ENCODE peak calls at places on chromosomes 3 and 15, in ten cellular contexts. G is cardiac muscle cell, P is AG10803, H is heart left ventricle, L is WTC11, W is AG04449, S is tibial nerve, N is A549, E is GM10248, Q is ovary. Y is an unnamed sample.

GRCh38 chr15:76057332-76058000 is 2.3 kb upstream of the TMEM266 start:
- DNase-seq in G (peak), W (no peak), N (peak), L (peak), E (peak), Q (no peak), H (no peak), S (no peak), P (peak), Y (no peak)

GRCh38 chr3:18228060-18228459 is 197.1 kb downstream of the SATB1 start:
- DNase-seq in H (no peak), E (no peak), P (no peak), L (no peak), W (no peak), S (no peak), Q (no peak), G (no peak), N (no peak), Y (no peak)

GRCh38 chr3:177602601-177603136 is 405.4 kb upstream of the TBL1XR1 start:
- DNase-seq in G (no peak), E (no peak), Q (no peak), L (no peak), P (no peak), H (no peak), S (no peak), N (no peak), W (no peak), Y (no peak)

GRCh38 chr15:48358229-48358641 is 27.0 kb downstream of the DUT start:
- DNase-seq in E (peak), N (no peak), P (peak), W (no peak), G (peak), L (no peak), H (no peak), S (no peak), Q (no peak), Y (no peak)

GRCh38 chr15:84586641-84587160 is 14.1 kb upstream of the ZSCAN2 start:
- DNase-seq in P (peak), W (no peak), L (no peak), Q (no peak), H (no peak), S (no peak), N (no peak), E (no peak), G (no peak), Y (no peak)

GRCh38 chr3:52236424-52236886 is 2.5 kb downstream of the TWF2 start:
- DNase-seq in W (no peak), P (no peak), Q (peak), S (no peak), H (no peak), G (no peak), N (no peak), L (no peak), E (no peak), Y (no peak)

GRCh38 chr15:49134683-49135341 is 20.6 kb downstream of the COPS2 start:
- DNase-seq in W (no peak), Q (no peak), G (no peak), P (peak), H (no peak), N (no peak), L (no peak), S (no peak), E (no peak), Y (no peak)

GRCh38 chr15:95559875-95560394 is 770.6 kb upstream of the NR2F2 start:
- DNase-seq in N (peak), E (no peak), W (peak), L (no peak), H (no peak), S (no peak), Q (no peak), P (peak), G (no peak), Y (peak)

GRCh38 chr3:28104896-28105554 is 136.4 kb upstream of the CMC1 start:
- DNase-seq in H (no peak), L (no peak), G (no peak), W (no peak), N (no peak), E (no peak), P (no peak), Q (no peak), S (no peak), Y (no peak)

GRCh38 chr3:13571831-13572750 is 23.2 kb downstream of the FBLN2 start:
- DNase-seq in S (no peak), P (no peak), L (no peak), G (no peak), N (no peak), Q (no peak), H (no peak), E (no peak), W (no peak), Y (no peak)

GRCh38 chr3:46607603-46608028 is 4.7 kb upstream of the FAM240A start:
- DNase-seq in Q (no peak), P (peak), L (peak), N (no peak), E (no peak), W (no peak), G (no peak), S (no peak), H (no peak), Y (no peak)

GRCh38 chr3:174862666-174863065 is 3.5 kb downstream of the NAALADL2 start:
- DNase-seq in Q (no peak), L (no peak), E (no peak), G (peak), S (no peak), H (no peak), P (peak), W (no peak), N (no peak), Y (no peak)

GRCh38 chr15:25186411-25186810 is 231.6 kb downstream of the SNRPN start:
- DNase-seq in E (no peak), S (no peak), L (no peak), W (no peak), Q (no peak), G (no peak), P (no peak), H (peak), N (no peak), Y (no peak)

GRCh38 chr15:59993041-59993750 is 10.9 kb upstream of the FOXB1 start:
- DNase-seq in N (no peak), E (no peak), G (no peak), S (no peak), Q (no peak), P (no peak), W (no peak), L (no peak), H (no peak), Y (no peak)

GRCh38 chr3:197908957-197909701 is 40.9 kb upstream of the RPL35A start:
- DNase-seq in Q (no peak), L (no peak), S (no peak), W (no peak), E (no peak), G (no peak), H (no peak), P (peak), N (no peak), Y (no peak)

GRCh38 chr15:34496616-34497015 is 59.0 kb upstream of the GOLGA8A start:
- DNase-seq in Q (no peak), S (no peak), W (no peak), N (no peak), E (no peak), G (no peak), L (no peak), P (no peak), H (no peak), Y (no peak)

GRCh38 chr3:62723636-62724217 is 151.5 kb downstream of the CADPS start:
- DNase-seq in P (no peak), N (no peak), E (no peak), L (peak), S (no peak), W (no peak), H (no peak), Q (no peak), G (peak), Y (no peak)

GRCh38 chr3:183837390-183837789 is 12.0 kb upstream of the MAP6D1 start:
- DNase-seq in E (no peak), G (no peak), S (no peak), H (no peak), L (no peak), Q (no peak), N (no peak), W (no peak), P (no peak), Y (no peak)

GRCh38 chr3:137524751-137525150 is 239.4 kb upstream of the SOX14 start:
- DNase-seq in L (no peak), E (no peak), S (no peak), N (no peak), W (no peak), G (no peak), H (no peak), Q (no peak), P (no peak), Y (no peak)

GRCh38 chr15:99321477-99321876 is 70.2 kb downstream of the LRRC28 start:
- DNase-seq in H (no peak), L (no peak), P (no peak), N (no peak), Q (no peak), E (no peak), G (no peak), W (no peak), S (no peak), Y (no peak)

GRCh38 chr3:175965036-175965435 is 1105.9 kb downstream of the NAALADL2 start:
- DNase-seq in W (peak), H (no peak), S (no peak), E (no peak), Q (no peak), L (no peak), N (no peak), G (no peak), P (no peak), Y (no peak)

GRCh38 chr15:76328106-76328696 is 8.4 kb upstream of the ISL2 start:
- DNase-seq in E (no peak), H (peak), N (no peak), P (no peak), L (no peak), Q (no peak), S (no peak), W (no peak), G (no peak), Y (no peak)

GRCh38 chr3:170751894-170752283 is 118.1 kb downstream of the RPL22L1 start:
- DNase-seq in N (no peak), H (no peak), P (no peak), Q (no peak), L (no peak), G (no peak), E (no peak), S (no peak), W (no peak), Y (no peak)

GRCh38 chr3:147361671-147362420 is 44.5 kb downstream of the ZIC4 start:
- DNase-seq in L (peak), S (no peak), H (peak), N (no peak), Q (no peak), E (peak), W (no peak), G (no peak), P (no peak), Y (no peak)

GRCh38 chr15:99628374-99629001 is 62.7 kb downstream of the MEF2A start:
- DNase-seq in L (no peak), S (no peak), N (no peak), G (no peak), W (no peak), Q (no peak), H (no peak), P (no peak), E (no peak), Y (no peak)

GRCh38 chr15:58293622-58294550 is 137.9 kb upstream of the LIPC start:
- DNase-seq in W (no peak), Q (no peak), P (no peak), E (no peak), S (no peak), L (no peak), G (no peak), N (no peak), H (no peak), Y (no peak)

GRCh38 chr15:38745136-38745535 is 180.5 kb upstream of the RASGRP1 start:
- DNase-seq in S (no peak), E (no peak), H (no peak), W (no peak), G (no peak), N (no peak), L (no peak), P (peak), Q (no peak), Y (no peak)

GRCh38 chr3:150733936-150734794 is 28.8 kb downstream of the SIAH2 start:
- DNase-seq in P (no peak), Q (no peak), H (no peak), W (no peak), N (no peak), L (no peak), E (no peak), G (no peak), S (no peak), Y (no peak)

GRCh38 chr3:154981201-154981600 is 98.9 kb upstream of the MME start:
- DNase-seq in P (peak), Q (no peak), H (no peak), L (no peak), S (no peak), N (no peak), G (no peak), E (no peak), W (peak), Y (no peak)

GRCh38 chr3:172707967-172708366 is 2.9 kb downstream of the NCEH1 start:
- DNase-seq in W (no peak), Q (no peak), H (no peak), L (no peak), N (no peak), G (no peak), E (no peak), S (no peak), P (peak), Y (no peak)

GRCh38 chr15:48191574-48192225 is at the start of gene CTXN2:
- DNase-seq in E (no peak), P (no peak), H (no peak), W (no peak), G (peak), S (no peak), L (no peak), Q (no peak), N (no peak), Y (no peak)

GRCh38 chr3:109257269-109257668 is 59.0 kb downstream of the DPPA2 start:
- DNase-seq in S (no peak), H (no peak), Q (no peak), G (no peak), P (peak), N (no peak), E (no peak), W (no peak), L (no peak), Y (peak)

GRCh38 chr15:40278026-40278425 is 4.8 kb downstream of the ANKRD63 start:
- DNase-seq in H (no peak), E (no peak), Q (no peak), N (no peak), S (no peak), G (no peak), L (no peak), P (no peak), W (no peak), Y (no peak)

GRCh38 chr15:98674336-98674735 is 26.0 kb downstream of the IGF1R start:
- DNase-seq in E (no peak), G (no peak), S (no peak), W (no peak), L (no peak), Q (no peak), P (no peak), N (no peak), H (no peak), Y (no peak)

DNA sequence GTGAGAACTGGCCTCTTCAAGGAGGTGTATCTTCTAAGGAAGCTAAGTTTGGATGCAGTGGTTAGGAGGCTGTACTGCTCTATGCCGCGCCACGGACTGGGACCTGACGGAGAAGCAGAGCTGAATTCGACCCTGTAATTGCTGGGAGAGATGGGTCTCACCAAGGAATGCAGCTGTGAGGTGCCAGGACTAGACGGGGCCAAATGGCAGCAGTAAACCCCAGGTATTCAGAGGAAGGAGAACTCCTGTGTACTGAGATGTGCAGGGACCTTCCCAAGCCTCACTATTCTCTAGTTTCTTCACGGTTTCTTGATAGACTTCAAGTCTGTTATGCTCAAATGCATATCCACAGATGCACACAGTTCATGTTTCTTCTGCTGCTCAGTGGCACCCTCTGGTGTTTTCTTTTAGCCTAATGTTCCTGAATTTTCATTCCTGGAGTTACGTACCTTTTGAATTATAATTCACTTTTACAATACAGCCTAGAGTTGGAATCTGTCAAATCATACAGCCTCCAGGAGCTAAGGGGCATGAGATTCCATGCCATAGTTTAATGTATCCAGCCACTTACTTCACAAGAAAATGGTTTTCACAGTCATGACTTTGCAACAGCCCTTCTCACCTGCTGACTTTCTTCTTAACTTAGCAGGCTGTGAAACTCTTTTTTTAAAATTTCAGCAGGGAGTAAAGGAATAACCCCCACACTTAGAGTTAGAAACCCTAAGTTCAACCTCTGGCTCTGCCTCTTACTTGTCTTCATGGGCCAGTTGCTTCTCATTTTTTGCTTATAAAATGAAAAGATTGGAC is 61.8 kb downstream of the GLDN start:
- DNase-seq in L (no peak), E (no peak), S (no peak), W (no peak), G (peak), N (peak), P (peak), H (no peak), Q (no peak), Y (no peak)
- TF ChIP-seq CTCF in L (no peak), E (peak), S (peak), W (peak), G (peak), N (peak), P (peak), H (peak), Q (no peak), Y (peak)

GRCh38 chr3:156174229-156174847 is 54.0 kb downstream of the KCNAB1 start:
- DNase-seq in S (no peak), N (no peak), W (no peak), H (no peak), P (peak), G (peak), Q (no peak), E (no peak), L (no peak), Y (no peak)
- TF ChIP-seq CTCF in S (peak), N (peak), W (peak), H (peak), P (peak), G (peak), Q (no peak), E (peak), L (no peak), Y (peak)

GRCh38 chr3:21839592-21839991 is 88.6 kb upstream of the ZNF385D start:
- DNase-seq in H (no peak), W (peak), E (no peak), Q (no peak), L (peak), G (peak), P (peak), S (no peak), N (no peak), Y (peak)
- TF ChIP-seq CTCF in H (peak), W (peak), E (no peak), Q (no peak), L (no peak), G (peak), P (peak), S (no peak), N (no peak), Y (peak)

GRCh38 chr3:72839057-72839456 is 9.2 kb downstream of the SHQ1 start:
- DNase-seq in N (no peak), G (no peak), Q (no peak), H (no peak), S (no peak), E (no peak), W (no peak), P (no peak), L (no peak), Y (no peak)

GRCh38 chr3:72836409-72836808 is 11.8 kb downstream of the SHQ1 start:
- DNase-seq in Q (no peak), S (no peak), E (no peak), L (no peak), N (no peak), W (no peak), H (no peak), P (no peak), G (no peak), Y (no peak)

DNA sequence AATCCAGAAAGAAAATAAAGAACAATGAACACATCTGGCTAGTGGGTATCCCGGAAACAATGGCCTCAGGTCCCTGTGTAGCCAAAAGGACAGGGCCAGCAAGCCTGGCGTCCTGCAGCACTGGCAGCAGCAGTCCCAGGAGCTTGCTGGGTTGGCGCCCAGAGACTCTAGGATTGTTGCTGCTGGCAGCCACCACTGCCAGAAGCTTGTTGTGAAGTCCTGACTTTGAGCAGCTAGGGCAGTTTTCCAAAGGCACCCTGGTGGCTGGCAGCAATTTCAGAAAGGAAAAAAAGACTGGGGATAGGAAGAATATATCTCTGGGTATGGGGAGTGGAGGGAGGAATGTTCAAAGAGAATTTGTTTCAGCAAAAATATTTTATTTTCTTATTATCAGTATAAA is 11.3 kb downstream of the SHQ1 start:
- DNase-seq in P (peak), N (no peak), Q (peak), W (no peak), H (peak), G (no peak), L (no peak), E (no peak), S (no peak), Y (no peak)
- TF ChIP-seq CTCF in P (no peak), N (no peak), Q (no peak), W (no peak), H (no peak), G (no peak), L (no peak), E (no peak), S (no peak), Y (no peak)

GRCh38 chr15:26838742-26839460 is 28.0 kb upstream of the GABRA5 start:
- DNase-seq in N (peak), G (peak), P (peak), S (no peak), L (peak), E (no peak), W (no peak), Q (no peak), H (no peak), Y (no peak)
- TF ChIP-seq CTCF in N (peak), G (no peak), P (peak), S (no peak), L (peak), E (peak), W (peak), Q (no peak), H (no peak), Y (peak)

GRCh38 chr3:195736866-195737490 is 16.2 kb downstream of the MUC20 start:
- DNase-seq in L (no peak), S (no peak), W (no peak), E (no peak), H (peak), P (no peak), Q (no peak), N (no peak), G (no peak), Y (no peak)
- TF ChIP-seq CTCF in L (no peak), S (no peak), W (no peak), E (no peak), H (no peak), P (no peak), Q (no peak), N (no peak), G (no peak), Y (no peak)

DNA sequence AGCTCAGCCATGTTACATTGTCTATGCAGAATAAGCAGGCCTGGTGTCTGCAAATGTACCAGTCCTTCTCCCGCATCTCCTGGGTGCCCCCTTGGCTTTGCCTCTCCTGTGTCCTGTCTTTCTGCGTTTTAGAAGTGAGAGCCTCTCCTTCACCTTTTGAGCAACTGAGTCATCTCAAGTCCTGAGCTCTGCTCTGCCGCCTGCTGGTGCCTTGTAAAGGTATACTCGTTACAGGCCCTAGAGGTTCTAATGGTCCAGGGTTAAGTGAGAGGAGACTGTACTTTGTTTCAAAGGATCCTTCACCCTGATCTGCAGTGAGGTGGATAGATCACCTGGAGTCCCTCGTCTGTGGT is 12.6 kb downstream of the GHRL start:
- DNase-seq in L (no peak), E (no peak), N (no peak), W (no peak), P (no peak), G (no peak), S (no peak), H (no peak), Q (peak), Y (no peak)
- TF ChIP-seq CTCF in L (no peak), E (no peak), N (no peak), W (no peak), P (no peak), G (peak), S (no peak), H (no peak), Q (no peak), Y (peak)